ENCODE peak calls at places on chromosomes 5 and 9, in eight cellular contexts. One of them, this sample, is unnamed.

GRCh38 chr9:127741831-127742434 is 6.8 kb upstream of the TOR2A start:
- DNase-seq in HEK293T: peak
- DNase-seq in AG04450: no peak
- DNase-seq in upper lobe of right lung: peak
- DNase-seq in GM23248: peak
- DNase-seq in HL-60: no peak
- DNase-seq in amniotic stem cell: no peak
- DNase-seq in cardiac fibroblast: no peak
- DNase-seq in this sample: peak

GRCh38 chr5:956178-956761 is 52.3 kb upstream of the NKD2 start:
- DNase-seq in HEK293T: no peak
- DNase-seq in AG04450: no peak
- DNase-seq in upper lobe of right lung: peak
- DNase-seq in GM23248: no peak
- DNase-seq in HL-60: no peak
- DNase-seq in amniotic stem cell: no peak
- DNase-seq in cardiac fibroblast: no peak
- DNase-seq in this sample: no peak

GRCh38 chr9:123343428-123344272 is 12.3 kb upstream of the CRB2 start:
- DNase-seq in HEK293T: no peak
- DNase-seq in AG04450: no peak
- DNase-seq in upper lobe of right lung: no peak
- DNase-seq in GM23248: peak
- DNase-seq in HL-60: no peak
- DNase-seq in amniotic stem cell: no peak
- DNase-seq in cardiac fibroblast: peak
- DNase-seq in this sample: no peak

GRCh38 chr9:72753261-72753893 is 199.5 kb downstream of the ALDH1A1 start:
- DNase-seq in HEK293T: no peak
- DNase-seq in AG04450: no peak
- DNase-seq in upper lobe of right lung: no peak
- DNase-seq in GM23248: peak
- DNase-seq in HL-60: no peak
- DNase-seq in amniotic stem cell: peak
- DNase-seq in cardiac fibroblast: peak
- DNase-seq in this sample: no peak

GRCh38 chr9:111301195-111301594 is 28.8 kb downstream of the OR2K2 start:
- DNase-seq in HEK293T: no peak
- DNase-seq in AG04450: no peak
- DNase-seq in upper lobe of right lung: no peak
- DNase-seq in GM23248: peak
- DNase-seq in HL-60: peak
- DNase-seq in amniotic stem cell: no peak
- DNase-seq in cardiac fibroblast: peak
- DNase-seq in this sample: no peak

GRCh38 chr5:23419115-23419514 is 88.3 kb upstream of the PRDM9 start:
- DNase-seq in HEK293T: peak
- DNase-seq in AG04450: no peak
- DNase-seq in upper lobe of right lung: no peak
- DNase-seq in GM23248: no peak
- DNase-seq in HL-60: no peak
- DNase-seq in amniotic stem cell: no peak
- DNase-seq in cardiac fibroblast: no peak
- DNase-seq in this sample: no peak

GRCh38 chr9:127561491-127562270 is 50.4 kb upstream of the STXBP1 start:
- DNase-seq in HEK293T: no peak
- DNase-seq in AG04450: peak
- DNase-seq in upper lobe of right lung: peak
- DNase-seq in GM23248: peak
- DNase-seq in HL-60: peak
- DNase-seq in amniotic stem cell: peak
- DNase-seq in cardiac fibroblast: peak
- DNase-seq in this sample: no peak

GRCh38 chr9:73643379-73644013 is 491.8 kb downstream of the ANXA1 start:
- DNase-seq in HEK293T: no peak
- DNase-seq in AG04450: no peak
- DNase-seq in upper lobe of right lung: no peak
- DNase-seq in GM23248: peak
- DNase-seq in HL-60: no peak
- DNase-seq in amniotic stem cell: peak
- DNase-seq in cardiac fibroblast: peak
- DNase-seq in this sample: no peak

GRCh38 chr9:115923903-115924668 is 229.5 kb upstream of the PAPPA start:
- DNase-seq in HEK293T: no peak
- DNase-seq in AG04450: peak
- DNase-seq in upper lobe of right lung: no peak
- DNase-seq in GM23248: peak
- DNase-seq in HL-60: no peak
- DNase-seq in amniotic stem cell: peak
- DNase-seq in cardiac fibroblast: peak
- DNase-seq in this sample: no peak

GRCh38 chr9:105676351-105676923 is 14.2 kb downstream of the TAL2 start:
- DNase-seq in HEK293T: no peak
- DNase-seq in AG04450: no peak
- DNase-seq in upper lobe of right lung: no peak
- DNase-seq in GM23248: no peak
- DNase-seq in HL-60: no peak
- DNase-seq in amniotic stem cell: no peak
- DNase-seq in cardiac fibroblast: no peak
- DNase-seq in this sample: no peak

GRCh38 chr9:107487521-107488399 is 1.8 kb downstream of the KLF4 start:
- DNase-seq in HEK293T: no peak
- DNase-seq in AG04450: no peak
- DNase-seq in upper lobe of right lung: peak
- DNase-seq in GM23248: peak
- DNase-seq in HL-60: peak
- DNase-seq in amniotic stem cell: no peak
- DNase-seq in cardiac fibroblast: peak
- DNase-seq in this sample: peak

GRCh38 chr9:78280982-78281668 is 15.8 kb upstream of the PSAT1 start:
- DNase-seq in HEK293T: peak
- DNase-seq in AG04450: no peak
- DNase-seq in upper lobe of right lung: peak
- DNase-seq in GM23248: peak
- DNase-seq in HL-60: no peak
- DNase-seq in amniotic stem cell: no peak
- DNase-seq in cardiac fibroblast: peak
- DNase-seq in this sample: peak

GRCh38 chr9:87701491-87701890 is 24.4 kb upstream of the CTSL start:
- DNase-seq in HEK293T: no peak
- DNase-seq in AG04450: no peak
- DNase-seq in upper lobe of right lung: no peak
- DNase-seq in GM23248: no peak
- DNase-seq in HL-60: no peak
- DNase-seq in amniotic stem cell: no peak
- DNase-seq in cardiac fibroblast: no peak
- DNase-seq in this sample: no peak

GRCh38 chr9:109733690-109734089 is 46.3 kb upstream of the PALM2AKAP2 start:
- DNase-seq in HEK293T: no peak
- DNase-seq in AG04450: no peak
- DNase-seq in upper lobe of right lung: no peak
- DNase-seq in GM23248: peak
- DNase-seq in HL-60: peak
- DNase-seq in amniotic stem cell: peak
- DNase-seq in cardiac fibroblast: peak
- DNase-seq in this sample: no peak

GRCh38 chr9:93665566-93666278 is 89.3 kb downstream of the PHF2 start:
- DNase-seq in HEK293T: no peak
- DNase-seq in AG04450: no peak
- DNase-seq in upper lobe of right lung: no peak
- DNase-seq in GM23248: no peak
- DNase-seq in HL-60: no peak
- DNase-seq in amniotic stem cell: no peak
- DNase-seq in cardiac fibroblast: no peak
- DNase-seq in this sample: peak

GRCh38 chr9:33687779-33688178 is 107.6 kb upstream of the PRSS3 start:
- DNase-seq in HEK293T: no peak
- DNase-seq in AG04450: no peak
- DNase-seq in upper lobe of right lung: no peak
- DNase-seq in GM23248: no peak
- DNase-seq in HL-60: no peak
- DNase-seq in amniotic stem cell: no peak
- DNase-seq in cardiac fibroblast: no peak
- DNase-seq in this sample: peak

GRCh38 chr5:140342287-140342686 is 4.1 kb downstream of the HBEGF start:
- DNase-seq in HEK293T: no peak
- DNase-seq in AG04450: no peak
- DNase-seq in upper lobe of right lung: no peak
- DNase-seq in GM23248: no peak
- DNase-seq in HL-60: peak
- DNase-seq in amniotic stem cell: no peak
- DNase-seq in cardiac fibroblast: no peak
- DNase-seq in this sample: no peak

GRCh38 chr5:146490089-146490843 is 25.7 kb downstream of the GPR151 start:
- DNase-seq in HEK293T: no peak
- DNase-seq in AG04450: no peak
- DNase-seq in upper lobe of right lung: no peak
- DNase-seq in GM23248: no peak
- DNase-seq in HL-60: no peak
- DNase-seq in amniotic stem cell: no peak
- DNase-seq in cardiac fibroblast: no peak
- DNase-seq in this sample: no peak

GRCh38 chr9:134778841-134779411 is 101.7 kb upstream of the FCN2 start:
- DNase-seq in HEK293T: peak
- DNase-seq in AG04450: no peak
- DNase-seq in upper lobe of right lung: peak
- DNase-seq in GM23248: peak
- DNase-seq in HL-60: no peak
- DNase-seq in amniotic stem cell: no peak
- DNase-seq in cardiac fibroblast: peak
- DNase-seq in this sample: peak

GRCh38 chr5:115147052-115147451 is 22.7 kb downstream of the TRIM36 start:
- DNase-seq in HEK293T: no peak
- DNase-seq in AG04450: no peak
- DNase-seq in upper lobe of right lung: no peak
- DNase-seq in GM23248: no peak
- DNase-seq in HL-60: no peak
- DNase-seq in amniotic stem cell: no peak
- DNase-seq in cardiac fibroblast: no peak
- DNase-seq in this sample: no peak

GRCh38 chr9:13268469-13268868 is 11.0 kb downstream of the MPDZ start:
- DNase-seq in HEK293T: no peak
- DNase-seq in AG04450: no peak
- DNase-seq in upper lobe of right lung: no peak
- DNase-seq in GM23248: peak
- DNase-seq in HL-60: no peak
- DNase-seq in amniotic stem cell: no peak
- DNase-seq in cardiac fibroblast: peak
- DNase-seq in this sample: no peak

GRCh38 chr9:128215491-128216404 is 12.6 kb downstream of the DNM1 start:
- DNase-seq in HEK293T: no peak
- DNase-seq in AG04450: peak
- DNase-seq in upper lobe of right lung: peak
- DNase-seq in GM23248: peak
- DNase-seq in HL-60: no peak
- DNase-seq in amniotic stem cell: no peak
- DNase-seq in cardiac fibroblast: peak
- DNase-seq in this sample: peak

GRCh38 chr5:96807099-96807654 is 568 bp downstream of the ERAP1 start:
- DNase-seq in HEK293T: peak
- DNase-seq in AG04450: no peak
- DNase-seq in upper lobe of right lung: peak
- DNase-seq in GM23248: peak
- DNase-seq in HL-60: no peak
- DNase-seq in amniotic stem cell: peak
- DNase-seq in cardiac fibroblast: peak
- DNase-seq in this sample: peak

GRCh38 chr9:133768371-133768858 is 30.3 kb upstream of the SARDH start:
- DNase-seq in HEK293T: no peak
- DNase-seq in AG04450: no peak
- DNase-seq in upper lobe of right lung: peak
- DNase-seq in GM23248: no peak
- DNase-seq in HL-60: no peak
- DNase-seq in amniotic stem cell: no peak
- DNase-seq in cardiac fibroblast: no peak
- DNase-seq in this sample: peak

GRCh38 chr9:126661521-126662251 is 48.0 kb downstream of the LMX1B start:
- DNase-seq in HEK293T: no peak
- DNase-seq in AG04450: no peak
- DNase-seq in upper lobe of right lung: no peak
- DNase-seq in GM23248: peak
- DNase-seq in HL-60: no peak
- DNase-seq in amniotic stem cell: no peak
- DNase-seq in cardiac fibroblast: peak
- DNase-seq in this sample: no peak

GRCh38 chr9:12464368-12464767 is 228.8 kb upstream of the TYRP1 start:
- DNase-seq in HEK293T: no peak
- DNase-seq in AG04450: no peak
- DNase-seq in upper lobe of right lung: no peak
- DNase-seq in GM23248: no peak
- DNase-seq in HL-60: no peak
- DNase-seq in amniotic stem cell: no peak
- DNase-seq in cardiac fibroblast: no peak
- DNase-seq in this sample: no peak

GRCh38 chr5:155128786-155129512 is 115.4 kb downstream of the KIF4B start:
- DNase-seq in HEK293T: no peak
- DNase-seq in AG04450: no peak
- DNase-seq in upper lobe of right lung: no peak
- DNase-seq in GM23248: peak
- DNase-seq in HL-60: no peak
- DNase-seq in amniotic stem cell: no peak
- DNase-seq in cardiac fibroblast: no peak
- DNase-seq in this sample: no peak

GRCh38 chr5:65480306-65480865 is 1.3 kb downstream of the ADAMTS6 start:
- DNase-seq in HEK293T: peak
- DNase-seq in AG04450: peak
- DNase-seq in upper lobe of right lung: peak
- DNase-seq in GM23248: peak
- DNase-seq in HL-60: no peak
- DNase-seq in amniotic stem cell: peak
- DNase-seq in cardiac fibroblast: peak
- DNase-seq in this sample: peak

GRCh38 chr5:158976035-158976434 is 123.7 kb downstream of the EBF1 start:
- DNase-seq in HEK293T: no peak
- DNase-seq in AG04450: peak
- DNase-seq in upper lobe of right lung: no peak
- DNase-seq in GM23248: peak
- DNase-seq in HL-60: no peak
- DNase-seq in amniotic stem cell: no peak
- DNase-seq in cardiac fibroblast: peak
- DNase-seq in this sample: no peak

GRCh38 chr9:136531904-136532798 is 13.7 kb downstream of the NOTCH1 start:
- DNase-seq in HEK293T: no peak
- DNase-seq in AG04450: no peak
- DNase-seq in upper lobe of right lung: no peak
- DNase-seq in GM23248: no peak
- DNase-seq in HL-60: no peak
- DNase-seq in amniotic stem cell: no peak
- DNase-seq in cardiac fibroblast: no peak
- DNase-seq in this sample: no peak

GRCh38 chr9:34079181-34079580 is 30.5 kb upstream of the UBAP2 start:
- DNase-seq in HEK293T: no peak
- DNase-seq in AG04450: no peak
- DNase-seq in upper lobe of right lung: no peak
- DNase-seq in GM23248: peak
- DNase-seq in HL-60: no peak
- DNase-seq in amniotic stem cell: no peak
- DNase-seq in cardiac fibroblast: peak
- DNase-seq in this sample: no peak

GRCh38 chr5:9774472-9775079 is 144.4 kb upstream of the TAS2R1 start:
- DNase-seq in HEK293T: no peak
- DNase-seq in AG04450: peak
- DNase-seq in upper lobe of right lung: no peak
- DNase-seq in GM23248: peak
- DNase-seq in HL-60: no peak
- DNase-seq in amniotic stem cell: no peak
- DNase-seq in cardiac fibroblast: peak
- DNase-seq in this sample: peak

GRCh38 chr9:5557606-5558587 is 47.6 kb downstream of the PDCD1LG2 start:
- DNase-seq in HEK293T: no peak
- DNase-seq in AG04450: no peak
- DNase-seq in upper lobe of right lung: no peak
- DNase-seq in GM23248: no peak
- DNase-seq in HL-60: peak
- DNase-seq in amniotic stem cell: no peak
- DNase-seq in cardiac fibroblast: peak
- DNase-seq in this sample: no peak

GRCh38 chr9:98182069-98182820 is 10.2 kb downstream of the CORO2A start:
- DNase-seq in HEK293T: no peak
- DNase-seq in AG04450: no peak
- DNase-seq in upper lobe of right lung: no peak
- DNase-seq in GM23248: no peak
- DNase-seq in HL-60: no peak
- DNase-seq in amniotic stem cell: no peak
- DNase-seq in cardiac fibroblast: no peak
- DNase-seq in this sample: peak